ENCODE peak calls at places on chromosomes 6 and 20, in nine cellular contexts. One of them, this sample, is unnamed.

GRCh38 chr6:15769471-15770088 is 106.8 kb upstream of the DTNBP1 start:
- DNase-seq in astrocyte of the spinal cord: no peak
- DNase-seq in HCEC 1CT: no peak
- DNase-seq in CD8-positive, alpha-beta T cell: no peak
- DNase-seq in NCI-H1694: no peak
- DNase-seq in tibial nerve: no peak
- DNase-seq in iPS DF 6.9: no peak
- DNase-seq in adrenal gland: peak
- DNase-seq in NCI-H2081: no peak
- DNase-seq in this sample: peak

GRCh38 chr6:157726892-157727628 is 96.0 kb upstream of the SNX9 start:
- DNase-seq in astrocyte of the spinal cord: no peak
- DNase-seq in HCEC 1CT: no peak
- DNase-seq in CD8-positive, alpha-beta T cell: no peak
- DNase-seq in NCI-H1694: no peak
- DNase-seq in tibial nerve: peak
- DNase-seq in iPS DF 6.9: no peak
- DNase-seq in adrenal gland: peak
- DNase-seq in NCI-H2081: no peak
- DNase-seq in this sample: no peak

GRCh38 chr20:7399575-7399974 is 540.7 kb downstream of the HAO1 start:
- DNase-seq in astrocyte of the spinal cord: no peak
- DNase-seq in HCEC 1CT: no peak
- DNase-seq in CD8-positive, alpha-beta T cell: no peak
- DNase-seq in NCI-H1694: no peak
- DNase-seq in tibial nerve: no peak
- DNase-seq in iPS DF 6.9: no peak
- DNase-seq in adrenal gland: peak
- DNase-seq in NCI-H2081: no peak
- DNase-seq in this sample: no peak

GRCh38 chr20:35226775-35227681 is 538 bp downstream of the MMP24 start:
- DNase-seq in astrocyte of the spinal cord: peak
- DNase-seq in HCEC 1CT: peak
- DNase-seq in CD8-positive, alpha-beta T cell: peak
- DNase-seq in NCI-H1694: no peak
- DNase-seq in tibial nerve: peak
- DNase-seq in iPS DF 6.9: no peak
- DNase-seq in adrenal gland: peak
- DNase-seq in NCI-H2081: peak
- DNase-seq in this sample: no peak

GRCh38 chr6:168950500-168951223 is 303.0 kb downstream of the THBS2 start:
- DNase-seq in astrocyte of the spinal cord: no peak
- DNase-seq in HCEC 1CT: no peak
- DNase-seq in CD8-positive, alpha-beta T cell: no peak
- DNase-seq in NCI-H1694: no peak
- DNase-seq in tibial nerve: no peak
- DNase-seq in iPS DF 6.9: no peak
- DNase-seq in adrenal gland: no peak
- DNase-seq in NCI-H2081: no peak
- DNase-seq in this sample: no peak

GRCh38 chr20:47719625-47720024 is 65.7 kb downstream of the SULF2 start:
- DNase-seq in astrocyte of the spinal cord: no peak
- DNase-seq in HCEC 1CT: no peak
- DNase-seq in CD8-positive, alpha-beta T cell: no peak
- DNase-seq in NCI-H1694: no peak
- DNase-seq in tibial nerve: no peak
- DNase-seq in iPS DF 6.9: no peak
- DNase-seq in adrenal gland: no peak
- DNase-seq in NCI-H2081: no peak
- DNase-seq in this sample: no peak

GRCh38 chr6:25793970-25794369 is 37.9 kb downstream of the SLC17A1 start:
- DNase-seq in astrocyte of the spinal cord: no peak
- DNase-seq in HCEC 1CT: no peak
- DNase-seq in CD8-positive, alpha-beta T cell: no peak
- DNase-seq in NCI-H1694: no peak
- DNase-seq in tibial nerve: no peak
- DNase-seq in iPS DF 6.9: no peak
- DNase-seq in adrenal gland: no peak
- DNase-seq in NCI-H2081: no peak
- DNase-seq in this sample: no peak

GRCh38 chr20:62073323-62073722 is 7.6 kb upstream of the TAF4 start:
- DNase-seq in astrocyte of the spinal cord: no peak
- DNase-seq in HCEC 1CT: no peak
- DNase-seq in CD8-positive, alpha-beta T cell: no peak
- DNase-seq in NCI-H1694: no peak
- DNase-seq in tibial nerve: no peak
- DNase-seq in iPS DF 6.9: no peak
- DNase-seq in adrenal gland: no peak
- DNase-seq in NCI-H2081: no peak
- DNase-seq in this sample: no peak

GRCh38 chr6:167282165-167282564 is 8.9 kb upstream of the UNC93A start:
- DNase-seq in astrocyte of the spinal cord: no peak
- DNase-seq in HCEC 1CT: no peak
- DNase-seq in CD8-positive, alpha-beta T cell: no peak
- DNase-seq in NCI-H1694: no peak
- DNase-seq in tibial nerve: no peak
- DNase-seq in iPS DF 6.9: no peak
- DNase-seq in adrenal gland: no peak
- DNase-seq in NCI-H2081: no peak
- DNase-seq in this sample: no peak

GRCh38 chr6:134217110-134217509 is 100.8 kb downstream of the SGK1 start:
- DNase-seq in astrocyte of the spinal cord: no peak
- DNase-seq in HCEC 1CT: peak
- DNase-seq in CD8-positive, alpha-beta T cell: no peak
- DNase-seq in NCI-H1694: no peak
- DNase-seq in tibial nerve: no peak
- DNase-seq in iPS DF 6.9: no peak
- DNase-seq in adrenal gland: no peak
- DNase-seq in NCI-H2081: no peak
- DNase-seq in this sample: no peak

GRCh38 chr20:51532577-51533191 is 9.8 kb downstream of the NFATC2 start:
- DNase-seq in astrocyte of the spinal cord: no peak
- DNase-seq in HCEC 1CT: no peak
- DNase-seq in CD8-positive, alpha-beta T cell: peak
- DNase-seq in NCI-H1694: no peak
- DNase-seq in tibial nerve: no peak
- DNase-seq in iPS DF 6.9: no peak
- DNase-seq in adrenal gland: peak
- DNase-seq in NCI-H2081: no peak
- DNase-seq in this sample: no peak

GRCh38 chr6:16200231-16200941 is 38.0 kb upstream of the GMPR start:
- DNase-seq in astrocyte of the spinal cord: peak
- DNase-seq in HCEC 1CT: no peak
- DNase-seq in CD8-positive, alpha-beta T cell: no peak
- DNase-seq in NCI-H1694: no peak
- DNase-seq in tibial nerve: no peak
- DNase-seq in iPS DF 6.9: no peak
- DNase-seq in adrenal gland: no peak
- DNase-seq in NCI-H2081: no peak
- DNase-seq in this sample: no peak

GRCh38 chr6:75601608-75602163 is at the start of gene SENP6:
- DNase-seq in astrocyte of the spinal cord: peak
- DNase-seq in HCEC 1CT: peak
- DNase-seq in CD8-positive, alpha-beta T cell: peak
- DNase-seq in NCI-H1694: peak
- DNase-seq in tibial nerve: peak
- DNase-seq in iPS DF 6.9: no peak
- DNase-seq in adrenal gland: peak
- DNase-seq in NCI-H2081: peak
- DNase-seq in this sample: peak

GRCh38 chr6:167811040-167811439 is 15.7 kb upstream of the AFDN start:
- DNase-seq in astrocyte of the spinal cord: no peak
- DNase-seq in HCEC 1CT: no peak
- DNase-seq in CD8-positive, alpha-beta T cell: no peak
- DNase-seq in NCI-H1694: no peak
- DNase-seq in tibial nerve: no peak
- DNase-seq in iPS DF 6.9: no peak
- DNase-seq in adrenal gland: no peak
- DNase-seq in NCI-H2081: no peak
- DNase-seq in this sample: no peak

GRCh38 chr6:20924911-20925543 is 390.8 kb downstream of the CDKAL1 start:
- DNase-seq in astrocyte of the spinal cord: no peak
- DNase-seq in HCEC 1CT: peak
- DNase-seq in CD8-positive, alpha-beta T cell: no peak
- DNase-seq in NCI-H1694: no peak
- DNase-seq in tibial nerve: no peak
- DNase-seq in iPS DF 6.9: no peak
- DNase-seq in adrenal gland: no peak
- DNase-seq in NCI-H2081: no peak
- DNase-seq in this sample: no peak

GRCh38 chr6:145539831-145540230 is 195.5 kb downstream of the EPM2A start:
- DNase-seq in astrocyte of the spinal cord: peak
- DNase-seq in HCEC 1CT: peak
- DNase-seq in CD8-positive, alpha-beta T cell: no peak
- DNase-seq in NCI-H1694: no peak
- DNase-seq in tibial nerve: no peak
- DNase-seq in iPS DF 6.9: no peak
- DNase-seq in adrenal gland: no peak
- DNase-seq in NCI-H2081: no peak
- DNase-seq in this sample: no peak

GRCh38 chr20:61718361-61718760 is 347.3 kb downstream of the TAF4 start:
- DNase-seq in astrocyte of the spinal cord: no peak
- DNase-seq in HCEC 1CT: no peak
- DNase-seq in CD8-positive, alpha-beta T cell: no peak
- DNase-seq in NCI-H1694: no peak
- DNase-seq in tibial nerve: no peak
- DNase-seq in iPS DF 6.9: no peak
- DNase-seq in adrenal gland: no peak
- DNase-seq in NCI-H2081: no peak
- DNase-seq in this sample: no peak

GRCh38 chr6:1070085-1070521 is 241.8 kb upstream of the FOXQ1 start:
- DNase-seq in astrocyte of the spinal cord: no peak
- DNase-seq in HCEC 1CT: no peak
- DNase-seq in CD8-positive, alpha-beta T cell: no peak
- DNase-seq in NCI-H1694: no peak
- DNase-seq in tibial nerve: no peak
- DNase-seq in iPS DF 6.9: no peak
- DNase-seq in adrenal gland: no peak
- DNase-seq in NCI-H2081: no peak
- DNase-seq in this sample: no peak

GRCh38 chr20:62845818-62846527 is 15.6 kb downstream of the TCFL5 start:
- DNase-seq in astrocyte of the spinal cord: peak
- DNase-seq in HCEC 1CT: no peak
- DNase-seq in CD8-positive, alpha-beta T cell: no peak
- DNase-seq in NCI-H1694: peak
- DNase-seq in tibial nerve: no peak
- DNase-seq in iPS DF 6.9: no peak
- DNase-seq in adrenal gland: no peak
- DNase-seq in NCI-H2081: no peak
- DNase-seq in this sample: peak

GRCh38 chr20:49510562-49511117 is 28.2 kb upstream of the KCNB1 start:
- DNase-seq in astrocyte of the spinal cord: peak
- DNase-seq in HCEC 1CT: peak
- DNase-seq in CD8-positive, alpha-beta T cell: no peak
- DNase-seq in NCI-H1694: no peak
- DNase-seq in tibial nerve: peak
- DNase-seq in iPS DF 6.9: no peak
- DNase-seq in adrenal gland: peak
- DNase-seq in NCI-H2081: no peak
- DNase-seq in this sample: no peak

GRCh38 chr20:1190847-1191246 is 6.1 kb upstream of the TMEM74B start:
- DNase-seq in astrocyte of the spinal cord: no peak
- DNase-seq in HCEC 1CT: no peak
- DNase-seq in CD8-positive, alpha-beta T cell: no peak
- DNase-seq in NCI-H1694: no peak
- DNase-seq in tibial nerve: no peak
- DNase-seq in iPS DF 6.9: no peak
- DNase-seq in adrenal gland: no peak
- DNase-seq in NCI-H2081: no peak
- DNase-seq in this sample: no peak

GRCh38 chr20:21808863-21809664 is 103.6 kb downstream of the PAX1 start:
- DNase-seq in astrocyte of the spinal cord: no peak
- DNase-seq in HCEC 1CT: no peak
- DNase-seq in CD8-positive, alpha-beta T cell: peak
- DNase-seq in NCI-H1694: no peak
- DNase-seq in tibial nerve: peak
- DNase-seq in iPS DF 6.9: peak
- DNase-seq in adrenal gland: peak
- DNase-seq in NCI-H2081: no peak
- DNase-seq in this sample: no peak

GRCh38 chr6:149336529-149336928 is 19.0 kb downstream of the TAB2 start:
- DNase-seq in astrocyte of the spinal cord: no peak
- DNase-seq in HCEC 1CT: no peak
- DNase-seq in CD8-positive, alpha-beta T cell: no peak
- DNase-seq in NCI-H1694: no peak
- DNase-seq in tibial nerve: no peak
- DNase-seq in iPS DF 6.9: no peak
- DNase-seq in adrenal gland: no peak
- DNase-seq in NCI-H2081: no peak
- DNase-seq in this sample: no peak

GRCh38 chr6:1316482-1317220 is 4.8 kb downstream of the FOXQ1 start:
- DNase-seq in astrocyte of the spinal cord: no peak
- DNase-seq in HCEC 1CT: no peak
- DNase-seq in CD8-positive, alpha-beta T cell: no peak
- DNase-seq in NCI-H1694: no peak
- DNase-seq in tibial nerve: no peak
- DNase-seq in iPS DF 6.9: no peak
- DNase-seq in adrenal gland: peak
- DNase-seq in NCI-H2081: no peak
- DNase-seq in this sample: no peak

GRCh38 chr20:30921286-30922071 is 336.0 kb upstream of the DEFB115 start:
- DNase-seq in astrocyte of the spinal cord: no peak
- DNase-seq in HCEC 1CT: no peak
- DNase-seq in CD8-positive, alpha-beta T cell: no peak
- DNase-seq in NCI-H1694: no peak
- DNase-seq in tibial nerve: no peak
- DNase-seq in iPS DF 6.9: no peak
- DNase-seq in adrenal gland: no peak
- DNase-seq in NCI-H2081: no peak
- DNase-seq in this sample: no peak

GRCh38 chr6:20403766-20404640 is 2.3 kb downstream of the E2F3 start:
- DNase-seq in astrocyte of the spinal cord: peak
- DNase-seq in HCEC 1CT: peak
- DNase-seq in CD8-positive, alpha-beta T cell: peak
- DNase-seq in NCI-H1694: peak
- DNase-seq in tibial nerve: peak
- DNase-seq in iPS DF 6.9: no peak
- DNase-seq in adrenal gland: peak
- DNase-seq in NCI-H2081: peak
- DNase-seq in this sample: no peak

GRCh38 chr6:95248501-95248900 is 328.8 kb upstream of the MANEA start:
- DNase-seq in astrocyte of the spinal cord: no peak
- DNase-seq in HCEC 1CT: peak
- DNase-seq in CD8-positive, alpha-beta T cell: no peak
- DNase-seq in NCI-H1694: no peak
- DNase-seq in tibial nerve: no peak
- DNase-seq in iPS DF 6.9: no peak
- DNase-seq in adrenal gland: no peak
- DNase-seq in NCI-H2081: peak
- DNase-seq in this sample: peak

GRCh38 chr6:157302761-157303160 is 20.6 kb downstream of the TMEM242 start:
- DNase-seq in astrocyte of the spinal cord: no peak
- DNase-seq in HCEC 1CT: no peak
- DNase-seq in CD8-positive, alpha-beta T cell: no peak
- DNase-seq in NCI-H1694: no peak
- DNase-seq in tibial nerve: no peak
- DNase-seq in iPS DF 6.9: no peak
- DNase-seq in adrenal gland: no peak
- DNase-seq in NCI-H2081: peak
- DNase-seq in this sample: no peak

GRCh38 chr6:132814716-132815570 is 574 bp downstream of the RPS12 start:
- DNase-seq in astrocyte of the spinal cord: no peak
- DNase-seq in HCEC 1CT: peak
- DNase-seq in CD8-positive, alpha-beta T cell: peak
- DNase-seq in NCI-H1694: no peak
- DNase-seq in tibial nerve: no peak
- DNase-seq in iPS DF 6.9: no peak
- DNase-seq in adrenal gland: peak
- DNase-seq in NCI-H2081: no peak
- DNase-seq in this sample: no peak

GRCh38 chr20:41786158-41786557 is 168.0 kb upstream of the CHD6 start:
- DNase-seq in astrocyte of the spinal cord: peak
- DNase-seq in HCEC 1CT: peak
- DNase-seq in CD8-positive, alpha-beta T cell: no peak
- DNase-seq in NCI-H1694: no peak
- DNase-seq in tibial nerve: no peak
- DNase-seq in iPS DF 6.9: no peak
- DNase-seq in adrenal gland: no peak
- DNase-seq in NCI-H2081: no peak
- DNase-seq in this sample: no peak

GRCh38 chr6:102936959-102937358 is 1543.5 kb downstream of the GRIK2 start:
- DNase-seq in astrocyte of the spinal cord: no peak
- DNase-seq in HCEC 1CT: no peak
- DNase-seq in CD8-positive, alpha-beta T cell: no peak
- DNase-seq in NCI-H1694: no peak
- DNase-seq in tibial nerve: no peak
- DNase-seq in iPS DF 6.9: no peak
- DNase-seq in adrenal gland: no peak
- DNase-seq in NCI-H2081: no peak
- DNase-seq in this sample: no peak